ENCODE peak calls at places on chromosomes 12 and 14, in six cellular contexts. One of them, this sample, is unnamed.

GRCh38 chr12:10101042-10101579 is 2.3 kb upstream of the CLEC1A start:
- DNase-seq in OCI-M1: no peak
- DNase-seq in H54: peak
- DNase-seq in activated CD4-positive, CD25-positive, alpha-beta regulatory T cell treated with anti-CD3 and anti-CD28 coated beads, Interleukin-2, amount 50 U/mL, for 72 hours: no peak
- DNase-seq in activated CD8-positive, alpha-beta memory T cell treated with anti-CD3 and anti-CD28 coated beads for 48 hours: no peak
- DNase-seq in stimulated activated CD8-positive, alpha-beta memory T cell treated with anti-CD3 and anti-CD28 coated beads, Interleukin-2, amount 100 ng/mL, for 48 hours: no peak
- DNase-seq in this sample: peak

GRCh38 chr12:109539508-109539907 is 33.8 kb downstream of the MMAB start:
- DNase-seq in stimulated activated CD8-positive, alpha-beta memory T cell treated with anti-CD3 and anti-CD28 coated beads, Interleukin-2, amount 100 ng/mL, for 48 hours: no peak
- DNase-seq in OCI-M1: no peak
- DNase-seq in activated CD4-positive, CD25-positive, alpha-beta regulatory T cell treated with anti-CD3 and anti-CD28 coated beads, Interleukin-2, amount 50 U/mL, for 72 hours: no peak
- DNase-seq in H54: peak
- DNase-seq in activated CD8-positive, alpha-beta memory T cell treated with anti-CD3 and anti-CD28 coated beads for 48 hours: no peak
- DNase-seq in this sample: no peak

GRCh38 chr14:103104654-103105511 is 10.4 kb downstream of the EXOC3L4 start:
- DNase-seq in stimulated activated CD8-positive, alpha-beta memory T cell treated with anti-CD3 and anti-CD28 coated beads, Interleukin-2, amount 100 ng/mL, for 48 hours: peak
- DNase-seq in OCI-M1: peak
- DNase-seq in activated CD4-positive, CD25-positive, alpha-beta regulatory T cell treated with anti-CD3 and anti-CD28 coated beads, Interleukin-2, amount 50 U/mL, for 72 hours: peak
- DNase-seq in activated CD8-positive, alpha-beta memory T cell treated with anti-CD3 and anti-CD28 coated beads for 48 hours: peak
- DNase-seq in H54: no peak
- DNase-seq in this sample: no peak

GRCh38 chr12:57616383-57617101 is 5.3 kb downstream of the ARHGEF25 start:
- DNase-seq in OCI-M1: peak
- DNase-seq in activated CD8-positive, alpha-beta memory T cell treated with anti-CD3 and anti-CD28 coated beads for 48 hours: no peak
- DNase-seq in stimulated activated CD8-positive, alpha-beta memory T cell treated with anti-CD3 and anti-CD28 coated beads, Interleukin-2, amount 100 ng/mL, for 48 hours: no peak
- DNase-seq in activated CD4-positive, CD25-positive, alpha-beta regulatory T cell treated with anti-CD3 and anti-CD28 coated beads, Interleukin-2, amount 50 U/mL, for 72 hours: no peak
- DNase-seq in H54: no peak
- DNase-seq in this sample: peak

GRCh38 chr14:21106191-21106505 is 5.3 kb downstream of the TMEM253 start:
- DNase-seq in H54: no peak
- DNase-seq in stimulated activated CD8-positive, alpha-beta memory T cell treated with anti-CD3 and anti-CD28 coated beads, Interleukin-2, amount 100 ng/mL, for 48 hours: no peak
- DNase-seq in activated CD8-positive, alpha-beta memory T cell treated with anti-CD3 and anti-CD28 coated beads for 48 hours: no peak
- DNase-seq in activated CD4-positive, CD25-positive, alpha-beta regulatory T cell treated with anti-CD3 and anti-CD28 coated beads, Interleukin-2, amount 50 U/mL, for 72 hours: no peak
- DNase-seq in OCI-M1: no peak
- DNase-seq in this sample: no peak

GRCh38 chr12:6769003-6769389 is 2.8 kb downstream of the PTMS start:
- DNase-seq in H54: no peak
- DNase-seq in activated CD4-positive, CD25-positive, alpha-beta regulatory T cell treated with anti-CD3 and anti-CD28 coated beads, Interleukin-2, amount 50 U/mL, for 72 hours: no peak
- DNase-seq in activated CD8-positive, alpha-beta memory T cell treated with anti-CD3 and anti-CD28 coated beads for 48 hours: no peak
- DNase-seq in OCI-M1: no peak
- DNase-seq in stimulated activated CD8-positive, alpha-beta memory T cell treated with anti-CD3 and anti-CD28 coated beads, Interleukin-2, amount 100 ng/mL, for 48 hours: no peak
- DNase-seq in this sample: no peak

GRCh38 chr12:120684523-120684932 is 2.4 kb upstream of the MLEC start:
- DNase-seq in H54: no peak
- DNase-seq in activated CD8-positive, alpha-beta memory T cell treated with anti-CD3 and anti-CD28 coated beads for 48 hours: no peak
- DNase-seq in activated CD4-positive, CD25-positive, alpha-beta regulatory T cell treated with anti-CD3 and anti-CD28 coated beads, Interleukin-2, amount 50 U/mL, for 72 hours: no peak
- DNase-seq in OCI-M1: no peak
- DNase-seq in stimulated activated CD8-positive, alpha-beta memory T cell treated with anti-CD3 and anti-CD28 coated beads, Interleukin-2, amount 100 ng/mL, for 48 hours: no peak
- DNase-seq in this sample: no peak

GRCh38 chr14:99686557-99687283 is 2.6 kb downstream of the CYP46A1 start:
- DNase-seq in H54: no peak
- DNase-seq in OCI-M1: no peak
- DNase-seq in activated CD8-positive, alpha-beta memory T cell treated with anti-CD3 and anti-CD28 coated beads for 48 hours: no peak
- DNase-seq in stimulated activated CD8-positive, alpha-beta memory T cell treated with anti-CD3 and anti-CD28 coated beads, Interleukin-2, amount 100 ng/mL, for 48 hours: no peak
- DNase-seq in activated CD4-positive, CD25-positive, alpha-beta regulatory T cell treated with anti-CD3 and anti-CD28 coated beads, Interleukin-2, amount 50 U/mL, for 72 hours: no peak
- DNase-seq in this sample: no peak

GRCh38 chr14:71591929-71592328 is 340.3 kb upstream of the RGS6 start:
- DNase-seq in stimulated activated CD8-positive, alpha-beta memory T cell treated with anti-CD3 and anti-CD28 coated beads, Interleukin-2, amount 100 ng/mL, for 48 hours: no peak
- DNase-seq in activated CD8-positive, alpha-beta memory T cell treated with anti-CD3 and anti-CD28 coated beads for 48 hours: no peak
- DNase-seq in OCI-M1: no peak
- DNase-seq in activated CD4-positive, CD25-positive, alpha-beta regulatory T cell treated with anti-CD3 and anti-CD28 coated beads, Interleukin-2, amount 50 U/mL, for 72 hours: no peak
- DNase-seq in H54: peak
- DNase-seq in this sample: peak

GRCh38 chr12:104544836-104545235 is 88.1 kb downstream of the CHST11 start:
- DNase-seq in activated CD8-positive, alpha-beta memory T cell treated with anti-CD3 and anti-CD28 coated beads for 48 hours: no peak
- DNase-seq in activated CD4-positive, CD25-positive, alpha-beta regulatory T cell treated with anti-CD3 and anti-CD28 coated beads, Interleukin-2, amount 50 U/mL, for 72 hours: no peak
- DNase-seq in OCI-M1: no peak
- DNase-seq in stimulated activated CD8-positive, alpha-beta memory T cell treated with anti-CD3 and anti-CD28 coated beads, Interleukin-2, amount 100 ng/mL, for 48 hours: no peak
- DNase-seq in H54: no peak
- DNase-seq in this sample: no peak

GRCh38 chr12:131928080-131928764 is 854 bp upstream of the PUS1 start:
- DNase-seq in stimulated activated CD8-positive, alpha-beta memory T cell treated with anti-CD3 and anti-CD28 coated beads, Interleukin-2, amount 100 ng/mL, for 48 hours: peak
- DNase-seq in activated CD4-positive, CD25-positive, alpha-beta regulatory T cell treated with anti-CD3 and anti-CD28 coated beads, Interleukin-2, amount 50 U/mL, for 72 hours: peak
- DNase-seq in activated CD8-positive, alpha-beta memory T cell treated with anti-CD3 and anti-CD28 coated beads for 48 hours: no peak
- DNase-seq in OCI-M1: peak
- DNase-seq in H54: no peak
- DNase-seq in this sample: no peak

GRCh38 chr12:77845831-77846230 is 15.1 kb downstream of the NAV3 start:
- DNase-seq in activated CD4-positive, CD25-positive, alpha-beta regulatory T cell treated with anti-CD3 and anti-CD28 coated beads, Interleukin-2, amount 50 U/mL, for 72 hours: no peak
- DNase-seq in H54: no peak
- DNase-seq in stimulated activated CD8-positive, alpha-beta memory T cell treated with anti-CD3 and anti-CD28 coated beads, Interleukin-2, amount 100 ng/mL, for 48 hours: no peak
- DNase-seq in activated CD8-positive, alpha-beta memory T cell treated with anti-CD3 and anti-CD28 coated beads for 48 hours: no peak
- DNase-seq in OCI-M1: no peak
- DNase-seq in this sample: no peak

GRCh38 chr12:88242161-88242925 is 100.2 kb downstream of the TMTC3 start:
- DNase-seq in activated CD8-positive, alpha-beta memory T cell treated with anti-CD3 and anti-CD28 coated beads for 48 hours: no peak
- DNase-seq in activated CD4-positive, CD25-positive, alpha-beta regulatory T cell treated with anti-CD3 and anti-CD28 coated beads, Interleukin-2, amount 50 U/mL, for 72 hours: no peak
- DNase-seq in H54: peak
- DNase-seq in stimulated activated CD8-positive, alpha-beta memory T cell treated with anti-CD3 and anti-CD28 coated beads, Interleukin-2, amount 100 ng/mL, for 48 hours: no peak
- DNase-seq in OCI-M1: peak
- DNase-seq in this sample: peak

GRCh38 chr14:63840981-63841380 is 11.8 kb upstream of the SYNE2 start:
- DNase-seq in activated CD8-positive, alpha-beta memory T cell treated with anti-CD3 and anti-CD28 coated beads for 48 hours: no peak
- DNase-seq in OCI-M1: no peak
- DNase-seq in activated CD4-positive, CD25-positive, alpha-beta regulatory T cell treated with anti-CD3 and anti-CD28 coated beads, Interleukin-2, amount 50 U/mL, for 72 hours: peak
- DNase-seq in stimulated activated CD8-positive, alpha-beta memory T cell treated with anti-CD3 and anti-CD28 coated beads, Interleukin-2, amount 100 ng/mL, for 48 hours: peak
- DNase-seq in H54: no peak
- DNase-seq in this sample: no peak

GRCh38 chr12:93098077-93098476 is 169.0 kb upstream of the EEA1 start:
- DNase-seq in OCI-M1: peak
- DNase-seq in activated CD4-positive, CD25-positive, alpha-beta regulatory T cell treated with anti-CD3 and anti-CD28 coated beads, Interleukin-2, amount 50 U/mL, for 72 hours: peak
- DNase-seq in H54: no peak
- DNase-seq in stimulated activated CD8-positive, alpha-beta memory T cell treated with anti-CD3 and anti-CD28 coated beads, Interleukin-2, amount 100 ng/mL, for 48 hours: peak
- DNase-seq in activated CD8-positive, alpha-beta memory T cell treated with anti-CD3 and anti-CD28 coated beads for 48 hours: peak
- DNase-seq in this sample: no peak